ENCODE peak calls at places on chromosomes 5 and 9, in eight cellular contexts. U is HEK293T; R is NCI-H1436; Y is nephron progenitor cell; B is cardiac fibroblast; O is renal cortical epithelial cell; C is NCI-H2081; D is stimulated activated CD4-positive, alpha-beta T cell treated with anti-CD3 and anti-CD28 coated beads, Interleukin-2, amount 100 ng/mL, for 48 hours. K is an unnamed sample.
A peak's percentile ranks its signal among the peaks of the same experiment; 100 is the strongest.

GRCh38 chr5:150155258-150156032 is at the start of gene PDGFRB:
- DNase-seq in U (no peak), R (peak; percentile 36), Y (peak; percentile 77), B (peak; percentile 98), O (no peak), C (peak; percentile 13), D (no peak), K (no peak)

GRCh38 chr5:179895861-179896260 is 11.8 kb downstream of the TBC1D9B start:
- DNase-seq in U (no peak), R (no peak), Y (no peak), B (no peak), O (no peak), C (no peak), D (no peak), K (no peak)

GRCh38 chr9:99190597-99191283 is 31.0 kb downstream of the ALG2 start:
- DNase-seq in U (no peak), R (no peak), Y (no peak), B (no peak), O (no peak), C (no peak), D (no peak), K (no peak)

GRCh38 chr5:108093186-108093585 is 288.7 kb downstream of the FBXL17 start:
- DNase-seq in U (peak; percentile 20), R (peak; percentile 17), Y (no peak), B (peak; percentile 34), O (peak; percentile 31), C (peak; percentile 22), D (no peak), K (no peak)

GRCh38 chr5:96157841-96158291 is 196.2 kb upstream of the ELL2 start:
- DNase-seq in U (no peak), R (no peak), Y (no peak), B (no peak), O (peak; percentile 30), C (peak; percentile 9), D (no peak), K (no peak)

GRCh38 chr5:147341382-147341781 is 106.6 kb downstream of the STK32A start:
- DNase-seq in U (no peak), R (no peak), Y (no peak), B (no peak), O (no peak), C (no peak), D (no peak), K (no peak)

GRCh38 chr5:64183956-64184355 is 18.3 kb downstream of the RNF180 start:
- DNase-seq in U (no peak), R (no peak), Y (no peak), B (no peak), O (no peak), C (no peak), D (no peak), K (no peak)

GRCh38 chr5:113059232-113059805 is 82.7 kb downstream of the DCP2 start:
- DNase-seq in U (peak; percentile 28), R (no peak), Y (peak; percentile 64), B (peak; percentile 65), O (peak; percentile 85), C (peak; percentile 33), D (no peak), K (no peak)

GRCh38 chr9:99046542-99047071 is 58.3 kb upstream of the TGFBR1 start:
- DNase-seq in U (no peak), R (no peak), Y (no peak), B (no peak), O (no peak), C (no peak), D (no peak), K (no peak)

GRCh38 chr9:136597141-136597885 is 51.5 kb upstream of the NOTCH1 start:
- DNase-seq in U (no peak), R (no peak), Y (no peak), B (no peak), O (no peak), C (no peak), D (no peak), K (no peak)

GRCh38 chr5:1171340-1171941 is 30.0 kb upstream of the SLC6A19 start:
- DNase-seq in U (no peak), R (no peak), Y (no peak), B (peak; percentile 47), O (no peak), C (no peak), D (no peak), K (no peak)

GRCh38 chr9:133961226-133962165 is 30.6 kb downstream of the VAV2 start:
- DNase-seq in U (no peak), R (no peak), Y (no peak), B (no peak), O (no peak), C (no peak), D (no peak), K (no peak)

GRCh38 chr5:157184117-157184516 is 3.5 kb downstream of the ITK start:
- DNase-seq in U (no peak), R (no peak), Y (no peak), B (no peak), O (no peak), C (no peak), D (no peak), K (no peak)

GRCh38 chr5:87139795-87140194 is 127.9 kb upstream of the RASA1 start:
- DNase-seq in U (no peak), R (no peak), Y (no peak), B (no peak), O (no peak), C (no peak), D (no peak), K (no peak)

GRCh38 chr5:157575096-157575872 is at the start of gene ADAM19:
- DNase-seq in U (peak; percentile 70), R (peak; percentile 50), Y (peak; percentile 80), B (peak; percentile 63), O (no peak), C (peak; percentile 25), D (no peak), K (peak; percentile 55)

GRCh38 chr5:463952-464351 is 21.0 kb downstream of the EXOC3 start:
- DNase-seq in U (no peak), R (no peak), Y (no peak), B (no peak), O (no peak), C (no peak), D (no peak), K (no peak)

K was measured in progenitor cell of endocrine pancreas.